ENCODE peak calls at places on chromosomes 13 and 19, in six cellular contexts. One of them, this sample, is unnamed.

GRCh38 chr13:99995503-99996176 is 14.1 kb downstream of the ZIC2 start:
- DNase-seq in hepatocyte: no peak
- DNase-seq in stimulated activated CD4-positive, alpha-beta T cell treated with anti-CD3 and anti-CD28 coated beads, Interleukin-2, amount 100 ng/mL, for 4 hours: no peak
- DNase-seq in AG08395: no peak
- DNase-seq in naive thymus-derived CD8-positive, alpha-beta T cell: no peak
- DNase-seq in RKO: no peak
- DNase-seq in this sample: peak

GRCh38 chr13:66347718-66348117 is 882.4 kb downstream of the PCDH9 start:
- DNase-seq in hepatocyte: no peak
- DNase-seq in stimulated activated CD4-positive, alpha-beta T cell treated with anti-CD3 and anti-CD28 coated beads, Interleukin-2, amount 100 ng/mL, for 4 hours: no peak
- DNase-seq in AG08395: no peak
- DNase-seq in naive thymus-derived CD8-positive, alpha-beta T cell: no peak
- DNase-seq in RKO: no peak
- DNase-seq in this sample: no peak

GRCh38 chr13:45674908-45675307 is 27.2 kb upstream of the CBY2 start:
- DNase-seq in hepatocyte: peak
- DNase-seq in stimulated activated CD4-positive, alpha-beta T cell treated with anti-CD3 and anti-CD28 coated beads, Interleukin-2, amount 100 ng/mL, for 4 hours: no peak
- DNase-seq in AG08395: peak
- DNase-seq in naive thymus-derived CD8-positive, alpha-beta T cell: no peak
- DNase-seq in RKO: no peak
- DNase-seq in this sample: peak

GRCh38 chr13:66660013-66660804 is 569.9 kb downstream of the PCDH9 start:
- DNase-seq in hepatocyte: peak
- DNase-seq in stimulated activated CD4-positive, alpha-beta T cell treated with anti-CD3 and anti-CD28 coated beads, Interleukin-2, amount 100 ng/mL, for 4 hours: no peak
- DNase-seq in AG08395: peak
- DNase-seq in naive thymus-derived CD8-positive, alpha-beta T cell: no peak
- DNase-seq in RKO: peak
- DNase-seq in this sample: no peak

GRCh38 chr13:95067303-95067702 is 233.9 kb downstream of the ABCC4 start:
- DNase-seq in hepatocyte: no peak
- DNase-seq in stimulated activated CD4-positive, alpha-beta T cell treated with anti-CD3 and anti-CD28 coated beads, Interleukin-2, amount 100 ng/mL, for 4 hours: no peak
- DNase-seq in AG08395: peak
- DNase-seq in naive thymus-derived CD8-positive, alpha-beta T cell: no peak
- DNase-seq in RKO: no peak
- DNase-seq in this sample: peak

GRCh38 chr19:3516675-3517207 is 10.6 kb downstream of the FZR1 start:
- DNase-seq in hepatocyte: no peak
- DNase-seq in stimulated activated CD4-positive, alpha-beta T cell treated with anti-CD3 and anti-CD28 coated beads, Interleukin-2, amount 100 ng/mL, for 4 hours: no peak
- DNase-seq in AG08395: no peak
- DNase-seq in naive thymus-derived CD8-positive, alpha-beta T cell: peak
- DNase-seq in RKO: no peak
- DNase-seq in this sample: no peak

GRCh38 chr13:57030671-57031070 is 110.0 kb upstream of the PRR20A start:
- DNase-seq in hepatocyte: no peak
- DNase-seq in stimulated activated CD4-positive, alpha-beta T cell treated with anti-CD3 and anti-CD28 coated beads, Interleukin-2, amount 100 ng/mL, for 4 hours: no peak
- DNase-seq in AG08395: no peak
- DNase-seq in naive thymus-derived CD8-positive, alpha-beta T cell: no peak
- DNase-seq in RKO: no peak
- DNase-seq in this sample: no peak

GRCh38 chr19:13181747-13182388 is 31.7 kb downstream of the IER2 start:
- DNase-seq in hepatocyte: peak
- DNase-seq in stimulated activated CD4-positive, alpha-beta T cell treated with anti-CD3 and anti-CD28 coated beads, Interleukin-2, amount 100 ng/mL, for 4 hours: peak
- DNase-seq in AG08395: peak
- DNase-seq in naive thymus-derived CD8-positive, alpha-beta T cell: no peak
- DNase-seq in RKO: no peak
- DNase-seq in this sample: peak

GRCh38 chr13:87684850-87685735 is 13.9 kb downstream of the SLITRK5 start:
- DNase-seq in hepatocyte: no peak
- DNase-seq in stimulated activated CD4-positive, alpha-beta T cell treated with anti-CD3 and anti-CD28 coated beads, Interleukin-2, amount 100 ng/mL, for 4 hours: no peak
- DNase-seq in AG08395: no peak
- DNase-seq in naive thymus-derived CD8-positive, alpha-beta T cell: no peak
- DNase-seq in RKO: no peak
- DNase-seq in this sample: no peak

GRCh38 chr13:97278395-97279078 is 56.4 kb downstream of the MBNL2 start:
- DNase-seq in hepatocyte: no peak
- DNase-seq in stimulated activated CD4-positive, alpha-beta T cell treated with anti-CD3 and anti-CD28 coated beads, Interleukin-2, amount 100 ng/mL, for 4 hours: no peak
- DNase-seq in AG08395: no peak
- DNase-seq in naive thymus-derived CD8-positive, alpha-beta T cell: no peak
- DNase-seq in RKO: no peak
- DNase-seq in this sample: no peak

GRCh38 chr13:50426932-50427331 is 411.7 kb downstream of the KCNRG start:
- DNase-seq in hepatocyte: no peak
- DNase-seq in stimulated activated CD4-positive, alpha-beta T cell treated with anti-CD3 and anti-CD28 coated beads, Interleukin-2, amount 100 ng/mL, for 4 hours: no peak
- DNase-seq in AG08395: no peak
- DNase-seq in naive thymus-derived CD8-positive, alpha-beta T cell: no peak
- DNase-seq in RKO: no peak
- DNase-seq in this sample: no peak

GRCh38 chr13:32594339-32594738 is 8.1 kb downstream of the PDS5B start:
- DNase-seq in hepatocyte: no peak
- DNase-seq in stimulated activated CD4-positive, alpha-beta T cell treated with anti-CD3 and anti-CD28 coated beads, Interleukin-2, amount 100 ng/mL, for 4 hours: no peak
- DNase-seq in AG08395: peak
- DNase-seq in naive thymus-derived CD8-positive, alpha-beta T cell: no peak
- DNase-seq in RKO: no peak
- DNase-seq in this sample: no peak

GRCh38 chr13:69418319-69418718 is 689.3 kb upstream of the ATXN8OS start:
- DNase-seq in hepatocyte: no peak
- DNase-seq in stimulated activated CD4-positive, alpha-beta T cell treated with anti-CD3 and anti-CD28 coated beads, Interleukin-2, amount 100 ng/mL, for 4 hours: no peak
- DNase-seq in AG08395: no peak
- DNase-seq in naive thymus-derived CD8-positive, alpha-beta T cell: no peak
- DNase-seq in RKO: no peak
- DNase-seq in this sample: no peak

GRCh38 chr13:93079294-93079693 is 147.3 kb upstream of the GPC6 start:
- DNase-seq in hepatocyte: no peak
- DNase-seq in stimulated activated CD4-positive, alpha-beta T cell treated with anti-CD3 and anti-CD28 coated beads, Interleukin-2, amount 100 ng/mL, for 4 hours: no peak
- DNase-seq in AG08395: peak
- DNase-seq in naive thymus-derived CD8-positive, alpha-beta T cell: no peak
- DNase-seq in RKO: no peak
- DNase-seq in this sample: peak

GRCh38 chr19:46955114-46955812 is 64.4 kb upstream of the NPAS1 start:
- DNase-seq in hepatocyte: no peak
- DNase-seq in stimulated activated CD4-positive, alpha-beta T cell treated with anti-CD3 and anti-CD28 coated beads, Interleukin-2, amount 100 ng/mL, for 4 hours: peak
- DNase-seq in AG08395: no peak
- DNase-seq in naive thymus-derived CD8-positive, alpha-beta T cell: peak
- DNase-seq in RKO: no peak
- DNase-seq in this sample: no peak

GRCh38 chr13:110258876-110259631 is 47.9 kb downstream of the COL4A1 start:
- DNase-seq in hepatocyte: no peak
- DNase-seq in stimulated activated CD4-positive, alpha-beta T cell treated with anti-CD3 and anti-CD28 coated beads, Interleukin-2, amount 100 ng/mL, for 4 hours: no peak
- DNase-seq in AG08395: no peak
- DNase-seq in naive thymus-derived CD8-positive, alpha-beta T cell: no peak
- DNase-seq in RKO: peak
- DNase-seq in this sample: no peak

GRCh38 chr13:39588384-39588783 is 14.6 kb downstream of the LHFPL6 start:
- DNase-seq in hepatocyte: no peak
- DNase-seq in stimulated activated CD4-positive, alpha-beta T cell treated with anti-CD3 and anti-CD28 coated beads, Interleukin-2, amount 100 ng/mL, for 4 hours: no peak
- DNase-seq in AG08395: no peak
- DNase-seq in naive thymus-derived CD8-positive, alpha-beta T cell: no peak
- DNase-seq in RKO: no peak
- DNase-seq in this sample: no peak

GRCh38 chr19:4694211-4694987 is 24.3 kb upstream of the MYDGF start:
- DNase-seq in hepatocyte: no peak
- DNase-seq in stimulated activated CD4-positive, alpha-beta T cell treated with anti-CD3 and anti-CD28 coated beads, Interleukin-2, amount 100 ng/mL, for 4 hours: no peak
- DNase-seq in AG08395: peak
- DNase-seq in naive thymus-derived CD8-positive, alpha-beta T cell: no peak
- DNase-seq in RKO: peak
- DNase-seq in this sample: peak

GRCh38 chr13:33195693-33196464 is 89.7 kb downstream of the STARD13 start:
- DNase-seq in hepatocyte: no peak
- DNase-seq in stimulated activated CD4-positive, alpha-beta T cell treated with anti-CD3 and anti-CD28 coated beads, Interleukin-2, amount 100 ng/mL, for 4 hours: no peak
- DNase-seq in AG08395: no peak
- DNase-seq in naive thymus-derived CD8-positive, alpha-beta T cell: no peak
- DNase-seq in RKO: no peak
- DNase-seq in this sample: no peak

GRCh38 chr13:41148421-41149283 is 16.1 kb upstream of the KBTBD6 start:
- DNase-seq in hepatocyte: no peak
- DNase-seq in stimulated activated CD4-positive, alpha-beta T cell treated with anti-CD3 and anti-CD28 coated beads, Interleukin-2, amount 100 ng/mL, for 4 hours: no peak
- DNase-seq in AG08395: no peak
- DNase-seq in naive thymus-derived CD8-positive, alpha-beta T cell: no peak
- DNase-seq in RKO: no peak
- DNase-seq in this sample: no peak

GRCh38 chr19:50833117-50833801 is at the start of gene KLK15:
- DNase-seq in hepatocyte: no peak
- DNase-seq in stimulated activated CD4-positive, alpha-beta T cell treated with anti-CD3 and anti-CD28 coated beads, Interleukin-2, amount 100 ng/mL, for 4 hours: no peak
- DNase-seq in AG08395: no peak
- DNase-seq in naive thymus-derived CD8-positive, alpha-beta T cell: no peak
- DNase-seq in RKO: no peak
- DNase-seq in this sample: no peak

GRCh38 chr19:42132030-42132628 is at the start of gene POU2F2:
- DNase-seq in hepatocyte: no peak
- DNase-seq in stimulated activated CD4-positive, alpha-beta T cell treated with anti-CD3 and anti-CD28 coated beads, Interleukin-2, amount 100 ng/mL, for 4 hours: peak
- DNase-seq in AG08395: no peak
- DNase-seq in naive thymus-derived CD8-positive, alpha-beta T cell: peak
- DNase-seq in RKO: no peak
- DNase-seq in this sample: no peak

GRCh38 chr19:57934820-57935665 is at the start of gene ZNF418:
- DNase-seq in hepatocyte: peak
- DNase-seq in stimulated activated CD4-positive, alpha-beta T cell treated with anti-CD3 and anti-CD28 coated beads, Interleukin-2, amount 100 ng/mL, for 4 hours: no peak
- DNase-seq in AG08395: peak
- DNase-seq in naive thymus-derived CD8-positive, alpha-beta T cell: peak
- DNase-seq in RKO: no peak
- DNase-seq in this sample: no peak

GRCh38 chr13:100131863-100132574 is 43.1 kb downstream of the PCCA start:
- DNase-seq in hepatocyte: peak
- DNase-seq in stimulated activated CD4-positive, alpha-beta T cell treated with anti-CD3 and anti-CD28 coated beads, Interleukin-2, amount 100 ng/mL, for 4 hours: peak
- DNase-seq in AG08395: peak
- DNase-seq in naive thymus-derived CD8-positive, alpha-beta T cell: no peak
- DNase-seq in RKO: peak
- DNase-seq in this sample: peak

GRCh38 chr19:57830071-57830602 is at the start of gene ZNF587B:
- DNase-seq in hepatocyte: peak
- DNase-seq in stimulated activated CD4-positive, alpha-beta T cell treated with anti-CD3 and anti-CD28 coated beads, Interleukin-2, amount 100 ng/mL, for 4 hours: no peak
- DNase-seq in AG08395: peak
- DNase-seq in naive thymus-derived CD8-positive, alpha-beta T cell: peak
- DNase-seq in RKO: peak
- DNase-seq in this sample: peak

GRCh38 chr13:94896238-94896637 is 183.9 kb upstream of the SOX21 start:
- DNase-seq in hepatocyte: no peak
- DNase-seq in stimulated activated CD4-positive, alpha-beta T cell treated with anti-CD3 and anti-CD28 coated beads, Interleukin-2, amount 100 ng/mL, for 4 hours: no peak
- DNase-seq in AG08395: no peak
- DNase-seq in naive thymus-derived CD8-positive, alpha-beta T cell: no peak
- DNase-seq in RKO: no peak
- DNase-seq in this sample: no peak

GRCh38 chr13:83929147-83929546 is 46.9 kb upstream of the SLITRK1 start:
- DNase-seq in hepatocyte: no peak
- DNase-seq in stimulated activated CD4-positive, alpha-beta T cell treated with anti-CD3 and anti-CD28 coated beads, Interleukin-2, amount 100 ng/mL, for 4 hours: no peak
- DNase-seq in AG08395: no peak
- DNase-seq in naive thymus-derived CD8-positive, alpha-beta T cell: no peak
- DNase-seq in RKO: no peak
- DNase-seq in this sample: no peak

GRCh38 chr13:95002968-95003813 is 290.8 kb upstream of the SOX21 start:
- DNase-seq in hepatocyte: peak
- DNase-seq in stimulated activated CD4-positive, alpha-beta T cell treated with anti-CD3 and anti-CD28 coated beads, Interleukin-2, amount 100 ng/mL, for 4 hours: no peak
- DNase-seq in AG08395: peak
- DNase-seq in naive thymus-derived CD8-positive, alpha-beta T cell: no peak
- DNase-seq in RKO: no peak
- DNase-seq in this sample: no peak

GRCh38 chr13:83498486-83499190 is 383.6 kb downstream of the SLITRK1 start:
- DNase-seq in hepatocyte: no peak
- DNase-seq in stimulated activated CD4-positive, alpha-beta T cell treated with anti-CD3 and anti-CD28 coated beads, Interleukin-2, amount 100 ng/mL, for 4 hours: no peak
- DNase-seq in AG08395: no peak
- DNase-seq in naive thymus-derived CD8-positive, alpha-beta T cell: no peak
- DNase-seq in RKO: peak
- DNase-seq in this sample: no peak

GRCh38 chr19:19514215-19514633 is 1.1 kb downstream of the TSSK6 start:
- DNase-seq in hepatocyte: no peak
- DNase-seq in stimulated activated CD4-positive, alpha-beta T cell treated with anti-CD3 and anti-CD28 coated beads, Interleukin-2, amount 100 ng/mL, for 4 hours: no peak
- DNase-seq in AG08395: peak
- DNase-seq in naive thymus-derived CD8-positive, alpha-beta T cell: peak
- DNase-seq in RKO: no peak
- DNase-seq in this sample: no peak

GRCh38 chr19:15138427-15138826 is 31.2 kb downstream of the SYDE1 start:
- DNase-seq in hepatocyte: no peak
- DNase-seq in stimulated activated CD4-positive, alpha-beta T cell treated with anti-CD3 and anti-CD28 coated beads, Interleukin-2, amount 100 ng/mL, for 4 hours: no peak
- DNase-seq in AG08395: no peak
- DNase-seq in naive thymus-derived CD8-positive, alpha-beta T cell: no peak
- DNase-seq in RKO: no peak
- DNase-seq in this sample: peak

GRCh38 chr13:94609196-94609595 is 7.5 kb downstream of the GPR180 start:
- DNase-seq in hepatocyte: no peak
- DNase-seq in stimulated activated CD4-positive, alpha-beta T cell treated with anti-CD3 and anti-CD28 coated beads, Interleukin-2, amount 100 ng/mL, for 4 hours: no peak
- DNase-seq in AG08395: no peak
- DNase-seq in naive thymus-derived CD8-positive, alpha-beta T cell: no peak
- DNase-seq in RKO: no peak
- DNase-seq in this sample: no peak

GRCh38 chr13:101398191-101398590 is 18.1 kb downstream of the NALCN start:
- DNase-seq in hepatocyte: no peak
- DNase-seq in stimulated activated CD4-positive, alpha-beta T cell treated with anti-CD3 and anti-CD28 coated beads, Interleukin-2, amount 100 ng/mL, for 4 hours: no peak
- DNase-seq in AG08395: peak
- DNase-seq in naive thymus-derived CD8-positive, alpha-beta T cell: no peak
- DNase-seq in RKO: no peak
- DNase-seq in this sample: no peak

GRCh38 chr13:40928980-40929379 is 90.1 kb downstream of the ELF1 start:
- DNase-seq in hepatocyte: no peak
- DNase-seq in stimulated activated CD4-positive, alpha-beta T cell treated with anti-CD3 and anti-CD28 coated beads, Interleukin-2, amount 100 ng/mL, for 4 hours: no peak
- DNase-seq in AG08395: no peak
- DNase-seq in naive thymus-derived CD8-positive, alpha-beta T cell: no peak
- DNase-seq in RKO: no peak
- DNase-seq in this sample: no peak

GRCh38 chr19:29532956-29533355 is 7.2 kb downstream of the VSTM2B start:
- DNase-seq in hepatocyte: no peak
- DNase-seq in stimulated activated CD4-positive, alpha-beta T cell treated with anti-CD3 and anti-CD28 coated beads, Interleukin-2, amount 100 ng/mL, for 4 hours: no peak
- DNase-seq in AG08395: no peak
- DNase-seq in naive thymus-derived CD8-positive, alpha-beta T cell: no peak
- DNase-seq in RKO: no peak
- DNase-seq in this sample: no peak

This sample was measured in MG63.